ENCODE peak calls at places on chromosomes 11 and 22, in seven cellular contexts. U is GM12865, S is transverse colon, W is cardiac fibroblast, X is Peyer's patch, H is progenitor cell of endocrine pancreas, O is tibial artery. F is an unnamed sample.

GRCh38 chr11:118783724-118784495 is 7.1 kb downstream of the DDX6 start:
- DNase-seq in U (peak), S (no peak), W (no peak), X (no peak), H (no peak), O (peak), F (no peak)

GRCh38 chr11:34183840-34184358 is 78.5 kb downstream of the NAT10 start:
- DNase-seq in U (no peak), S (no peak), W (no peak), X (no peak), H (no peak), O (no peak), F (no peak)

GRCh38 chr22:38078046-38078840 is 5.7 kb downstream of the SLC16A8 start:
- DNase-seq in U (no peak), S (no peak), W (no peak), X (no peak), H (no peak), O (no peak), F (no peak)

GRCh38 chr22:34800265-34800664 is 265.7 kb upstream of the ISX start:
- DNase-seq in U (no peak), S (no peak), W (no peak), X (no peak), H (no peak), O (no peak), F (peak)

GRCh38 chr11:104146421-104146820 is 17.5 kb downstream of the PDGFD start:
- DNase-seq in U (no peak), S (no peak), W (no peak), X (no peak), H (no peak), O (no peak), F (no peak)

GRCh38 chr11:8127442-8127841 is 41.4 kb downstream of the RIC3 start:
- DNase-seq in U (no peak), S (no peak), W (no peak), X (no peak), H (no peak), O (no peak), F (no peak)

GRCh38 chr11:1921576-1922141 is 2.2 kb downstream of the TNNT3 start:
- DNase-seq in U (no peak), S (no peak), W (peak), X (no peak), H (no peak), O (peak), F (peak)

GRCh38 chr11:433641-434040 is 8.2 kb downstream of the ANO9 start:
- DNase-seq in U (no peak), S (no peak), W (no peak), X (no peak), H (no peak), O (no peak), F (no peak)

GRCh38 chr11:2590131-2590950 is 109.5 kb downstream of the KCNQ1OT1 start:
- DNase-seq in U (no peak), S (no peak), W (no peak), X (no peak), H (peak), O (peak), F (no peak)

GRCh38 chr11:61290905-61291690 is 4.0 kb downstream of the VWCE start:
- DNase-seq in U (peak), S (no peak), W (no peak), X (no peak), H (no peak), O (no peak), F (no peak)

GRCh38 chr11:61294717-61295595 is at the start of gene VWCE:
- DNase-seq in U (peak), S (peak), W (peak), X (peak), H (peak), O (peak), F (peak)

GRCh38 chr11:61295596-61295926 is 445 bp upstream of the VWCE start:
- DNase-seq in U (peak), S (peak), W (no peak), X (no peak), H (no peak), O (no peak), F (no peak)

GRCh38 chr11:61297341-61297740 is 2.2 kb upstream of the VWCE start:
- DNase-seq in U (no peak), S (no peak), W (no peak), X (no peak), H (no peak), O (no peak), F (peak)

GRCh38 chr11:61293869-61294716 is 1.0 kb downstream of the VWCE start:
- DNase-seq in U (peak), S (peak), W (peak), X (no peak), H (peak), O (peak), F (peak)
- TF ChIP-seq CTCF in U (peak), S (no peak), W (peak), X (no peak), H (no peak), O (no peak), F (no peak)

GRCh38 chr11:36148701-36149100 is 140.5 kb downstream of the COMMD9 start:
- DNase-seq in U (no peak), S (no peak), W (no peak), X (no peak), H (no peak), O (no peak), F (no peak)
- TF ChIP-seq CTCF in U (no peak), S (no peak), W (no peak), X (no peak), H (no peak), O (no peak), F (no peak)

DNA sequence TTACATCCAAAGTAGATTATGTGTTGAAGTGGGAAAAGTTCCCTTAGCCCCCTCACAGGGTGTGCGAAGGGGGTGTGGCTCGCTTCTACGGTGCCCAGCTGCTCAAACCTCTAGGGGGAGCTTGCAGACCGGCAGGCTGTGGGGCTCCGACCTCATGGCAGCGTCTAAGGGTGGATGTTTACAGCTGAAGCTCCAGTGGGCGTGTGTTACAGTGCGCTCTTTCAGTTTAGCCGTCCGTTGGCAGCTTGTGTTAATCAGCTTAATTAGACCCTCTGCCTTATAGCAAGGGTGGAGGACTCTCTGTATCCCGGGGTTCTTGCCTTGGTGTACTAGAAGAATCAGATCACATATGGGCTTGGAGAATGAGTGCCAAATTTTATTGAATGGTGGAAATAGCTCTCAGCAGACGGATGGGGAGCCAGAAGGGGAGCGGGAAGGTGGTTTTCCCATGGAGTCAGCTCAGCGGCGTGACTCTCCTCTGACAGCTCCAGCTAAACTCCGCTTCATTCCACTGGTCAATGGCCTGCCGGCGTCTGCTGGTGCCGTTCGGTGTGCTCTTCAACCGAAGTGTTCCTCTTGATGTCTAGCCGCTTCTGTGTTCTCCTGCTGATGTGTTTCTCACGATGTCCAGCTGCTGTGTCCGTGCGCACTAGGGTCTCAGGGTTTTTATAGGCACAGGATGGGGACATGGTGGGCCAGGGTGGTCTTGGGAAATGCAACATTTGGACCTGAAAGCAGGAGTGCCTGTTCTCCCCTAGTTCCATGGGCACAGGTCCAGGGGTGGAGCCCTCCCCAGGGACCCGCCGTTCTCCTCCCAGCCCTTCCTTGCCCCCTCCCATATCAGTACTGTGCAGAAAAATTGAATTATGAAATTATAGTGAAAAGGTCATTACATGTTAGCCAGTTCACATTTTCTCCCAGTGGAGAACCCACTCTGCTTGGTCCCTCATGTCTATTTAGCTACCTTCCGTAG is 28.6 kb upstream of the OR10G7 start:
- DNase-seq in U (peak), S (peak), W (peak), X (peak), H (peak), O (no peak), F (peak)
- TF ChIP-seq CTCF in U (peak), S (peak), W (peak), X (peak), H (peak), O (no peak), F (peak)

GRCh38 chr11:114439229-114440120 is at the start of gene REXO2:
- DNase-seq in U (peak), S (peak), W (peak), X (peak), H (peak), O (peak), F (peak)
- TF ChIP-seq CTCF in U (peak), S (peak), W (peak), X (peak), H (peak), O (peak), F (peak)

DNA sequence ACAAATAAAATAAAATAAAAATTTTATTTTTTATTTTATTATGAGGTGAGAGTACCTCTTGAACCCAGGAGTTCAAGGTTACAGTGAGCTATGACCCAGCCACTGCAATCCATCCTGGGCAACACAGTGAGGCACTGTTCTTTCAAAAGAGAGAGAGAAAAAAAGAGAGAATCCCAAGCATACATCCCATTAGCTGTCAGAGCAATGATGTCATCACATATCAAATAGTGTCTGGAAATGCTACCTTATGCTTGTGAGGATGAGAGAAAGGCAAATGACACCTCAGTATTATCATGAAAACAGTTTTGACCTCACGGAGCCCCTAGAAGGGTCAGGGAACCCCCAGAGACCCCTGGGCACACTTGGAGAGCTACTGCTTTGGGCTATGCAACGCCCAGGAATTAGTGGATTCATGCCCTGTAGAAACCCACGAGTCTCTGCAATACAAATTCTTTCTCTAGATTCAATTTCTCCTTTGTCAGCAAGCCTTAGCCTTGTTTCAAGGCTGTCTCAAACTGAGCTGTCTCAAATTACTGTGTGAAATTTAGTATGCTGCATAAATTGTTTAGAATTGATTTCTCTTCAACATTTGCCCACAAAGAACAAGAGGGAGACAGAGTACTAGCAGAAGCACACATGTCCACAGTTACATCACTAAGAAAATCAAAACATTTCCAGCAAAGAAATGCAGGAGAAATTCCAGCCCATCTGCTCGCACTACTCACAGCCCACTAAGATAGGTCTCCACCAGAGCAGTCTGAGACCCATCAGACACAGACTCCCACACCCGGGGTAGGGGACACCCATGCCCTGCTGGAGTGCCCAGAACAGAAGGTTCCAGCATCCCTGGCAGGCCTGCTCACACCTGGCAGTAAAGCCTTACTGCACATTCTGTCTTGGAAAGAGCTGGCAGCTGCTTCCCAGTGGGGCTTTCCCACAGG is 18.1 kb downstream of the DGCR2 start:
- DNase-seq in U (no peak), S (no peak), W (no peak), X (peak), H (no peak), O (no peak), F (peak)
- TF ChIP-seq CTCF in U (no peak), S (no peak), W (no peak), X (no peak), H (no peak), O (no peak), F (no peak)